ENCODE peak calls at places on chromosomes 13 and 19, in seven cellular contexts. T is mesendoderm, U is IMR-90, Z is neuronal stem cell, E is H1, L is mesenchymal stem cell, G is trophoblast cell. Q is an unnamed sample.

GRCh38 chr19:13842294-13843103 is 34.4 kb upstream of the NANOS3 start:
- DNase-seq in T (peak; percentile 63), U (peak; percentile 65), Z (no peak), E (no peak), L (peak; percentile 87), G (peak; percentile 71), Q (peak; percentile 56)

GRCh38 chr19:51096473-51097165 is 11.6 kb downstream of the CTU1 start:
- DNase-seq in T (peak; percentile 19), U (no peak), Z (no peak), E (no peak), L (no peak), G (no peak), Q (no peak)

GRCh38 chr19:28472843-28473242 is 740.1 kb downstream of the UQCRFS1 start:
- DNase-seq in T (no peak), U (no peak), Z (no peak), E (no peak), L (no peak), G (peak; percentile 44), Q (no peak)

GRCh38 chr13:112995395-112996091 is 26.5 kb downstream of the MCF2L start:
- DNase-seq in T (no peak), U (no peak), Z (no peak), E (no peak), L (no peak), G (no peak), Q (no peak)

GRCh38 chr13:36713842-36714241 is 40.0 kb downstream of the SERTM1 start:
- DNase-seq in T (no peak), U (no peak), Z (no peak), E (no peak), L (no peak), G (no peak), Q (no peak)

GRCh38 chr13:61013782-61014181 is 401.9 kb downstream of the PCDH20 start:
- DNase-seq in T (no peak), U (no peak), Z (no peak), E (no peak), L (no peak), G (no peak), Q (no peak)

GRCh38 chr13:65461590-65461989 is 1768.5 kb downstream of the PCDH9 start:
- DNase-seq in T (peak; percentile 6), U (peak; percentile 83), Z (no peak), E (peak; percentile 41), L (peak; percentile 83), G (no peak), Q (no peak)

GRCh38 chr19:9986787-9987281 is 23.5 kb downstream of the COL5A3 start:
- DNase-seq in T (no peak), U (peak; percentile 29), Z (peak; percentile 47), E (no peak), L (no peak), G (no peak), Q (no peak)

GRCh38 chr13:35630551-35631275 is 154.2 kb upstream of the MAB21L1 start:
- DNase-seq in T (peak; percentile 94), U (peak; percentile 70), Z (peak; percentile 32), E (no peak), L (peak; percentile 52), G (peak; percentile 71), Q (peak; percentile 75)

GRCh38 chr19:524062-524674 is 7.4 kb upstream of the CDC34 start:
- DNase-seq in T (no peak), U (peak; percentile 49), Z (no peak), E (no peak), L (peak; percentile 29), G (peak; percentile 38), Q (no peak)
- H3K4ac ChIP-seq in T (no peak overlapping the region), U (peak overlapping the region; percentile 36), Z (no peak overlapping the region), E (no peak overlapping the region), L (peak overlapping the region; percentile 15), G (no peak overlapping the region), Q (no peak overlapping the region)

DNA sequence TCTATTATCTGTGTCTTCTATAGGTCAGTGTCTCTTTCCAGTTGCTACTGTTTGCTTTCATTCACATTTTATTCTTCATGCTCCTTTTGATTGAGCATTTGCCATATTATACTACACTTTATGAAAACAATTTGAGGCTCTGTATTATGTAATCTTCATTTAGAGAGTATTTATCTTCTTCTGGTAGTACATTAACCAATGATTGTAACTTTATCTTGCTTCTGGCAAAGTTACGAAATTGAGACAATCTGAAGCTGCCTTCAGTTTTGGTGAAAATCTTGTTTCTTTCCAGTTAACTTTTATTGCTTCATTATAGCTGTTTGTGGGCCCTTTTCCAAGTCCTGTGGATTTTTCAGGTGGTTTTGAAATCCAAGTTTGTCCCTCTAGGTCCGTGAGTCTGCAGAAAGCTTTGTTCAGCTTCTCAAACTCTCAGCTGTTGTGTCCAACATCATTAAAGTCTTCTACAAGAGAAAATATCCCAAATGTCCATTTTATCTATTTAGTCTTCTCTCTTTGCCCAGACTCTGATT is 1255.4 kb upstream of the SPRY2 start:
- DNase-seq in T (no peak), U (no peak), Z (no peak), E (no peak), L (no peak), G (no peak), Q (no peak)
- H2BK120ac ChIP-seq in T (no peak overlapping the region), U (no peak overlapping the region), Z (no peak overlapping the region), E (no peak overlapping the region), L (no peak overlapping the region), G (no peak overlapping the region), Q (no peak overlapping the region)

GRCh38 chr19:7829561-7830271 is at the start of gene EVI5L:
- DNase-seq in T (peak; percentile 100), U (peak; percentile 100), Z (peak; percentile 100), E (peak; percentile 100), L (peak; percentile 100), G (peak; percentile 100), Q (peak; percentile 100)
- H3K4ac ChIP-seq in T (no peak within 1 kb of the TSS), U (no peak within 1 kb of the TSS), Z (no peak within 1 kb of the TSS), E (no peak within 1 kb of the TSS), L (no peak within 1 kb of the TSS), G (no peak within 1 kb of the TSS), Q (no peak within 1 kb of the TSS)

GRCh38 chr19:2271516-2272103 is 10.4 kb downstream of the PEAK3 start:
- DNase-seq in T (no peak), U (peak; percentile 75), Z (no peak), E (no peak), L (peak; percentile 53), G (peak; percentile 60), Q (peak; percentile 34)
- H2BK120ac ChIP-seq in T (no peak overlapping the region), U (no peak overlapping the region), Z (no peak overlapping the region), E (no peak overlapping the region), L (peak overlapping the region; percentile 34), G (no peak overlapping the region), Q (no peak overlapping the region)

DNA sequence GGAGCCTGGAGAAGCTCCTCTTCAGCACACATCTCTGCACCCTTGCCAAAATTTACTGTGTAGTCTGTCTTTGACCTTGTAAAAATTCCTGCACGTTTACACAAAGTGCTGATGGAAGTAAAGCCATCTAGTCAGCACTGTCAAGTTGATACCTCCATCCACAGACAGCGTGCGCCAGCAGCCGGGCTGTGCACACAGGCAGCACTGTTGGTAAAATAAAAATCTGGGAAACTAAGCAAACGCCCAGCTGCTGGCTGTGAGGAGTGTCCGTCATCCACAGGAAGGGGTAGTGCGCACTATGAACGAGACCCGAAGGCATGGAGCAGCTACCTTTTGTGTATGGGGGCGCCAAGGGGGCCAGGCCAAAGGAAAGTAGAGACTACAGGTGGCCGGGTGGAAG is 17.4 kb upstream of the SIGLEC11 start:
- DNase-seq in T (no peak), U (no peak), Z (no peak), E (no peak), L (no peak), G (no peak), Q (no peak)
- H3K4ac ChIP-seq in T (no peak overlapping the region), U (no peak overlapping the region), Z (no peak overlapping the region), E (no peak overlapping the region), L (no peak overlapping the region), G (no peak overlapping the region), Q (no peak overlapping the region)

GRCh38 chr19:35027851-35028599 is 2.2 kb upstream of the SCN1B start:
- DNase-seq in T (peak; percentile 75), U (peak; percentile 27), Z (no peak), E (no peak), L (no peak), G (no peak), Q (no peak)
- H2BK120ac ChIP-seq in T (no peak overlapping the region), U (no peak overlapping the region), Z (no peak overlapping the region), E (no peak overlapping the region), L (no peak overlapping the region), G (no peak overlapping the region), Q (no peak overlapping the region)

GRCh38 chr19:11254662-11255061 is 7.7 kb downstream of the DOCK6 start:
- DNase-seq in T (no peak), U (no peak), Z (no peak), E (no peak), L (no peak), G (no peak), Q (no peak)
- H3K4ac ChIP-seq in T (no peak overlapping the region), U (no peak overlapping the region), Z (no peak overlapping the region), E (no peak overlapping the region), L (no peak overlapping the region), G (no peak overlapping the region), Q (no peak overlapping the region)

DNA sequence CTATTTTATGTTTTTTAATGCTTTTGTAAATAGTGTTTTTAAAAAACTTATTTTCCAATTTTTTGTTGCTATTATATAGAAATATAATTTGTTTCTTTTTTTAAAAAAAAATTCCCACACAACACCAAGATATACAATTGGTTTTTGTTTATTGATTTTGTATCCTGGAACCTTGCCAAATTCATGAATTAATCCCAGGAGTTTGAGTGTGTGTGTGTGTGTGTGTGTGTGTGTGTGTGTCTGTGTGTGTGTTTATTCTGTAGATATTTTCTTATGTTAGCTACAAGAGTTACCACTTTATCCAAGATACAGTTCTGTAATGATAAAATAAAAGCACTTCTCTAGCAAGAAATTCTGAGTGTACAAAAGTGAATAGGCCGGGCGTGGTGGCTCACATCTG is 7.6 kb downstream of the TPRX1 start:
- DNase-seq in T (no peak), U (no peak), Z (no peak), E (no peak), L (no peak), G (no peak), Q (no peak)
- H2BK120ac ChIP-seq in T (no peak overlapping the region), U (no peak overlapping the region), Z (no peak overlapping the region), E (no peak overlapping the region), L (no peak overlapping the region), G (no peak overlapping the region), Q (no peak overlapping the region)

Q was measured in H9.